ENCODE peak calls at places on chromosomes 2 and 18, in nine cellular contexts. B, T, G, N, U, L, O, S and V are unnamed samples.

GRCh38 chr2:2850218-2850850 is 519.3 kb upstream of the MYT1L start:
- DNase-seq in B (no peak), T (no peak), G (no peak), N (no peak), U (no peak), L (no peak), O (no peak), S (no peak), V (no peak)

GRCh38 chr18:74040459-74041332 is 106.9 kb downstream of the FBXO15 start:
- DNase-seq in B (no peak), T (no peak), G (no peak), N (peak), U (peak), L (peak), O (no peak), S (peak), V (no peak)

GRCh38 chr2:136149011-136149410 is 31.1 kb upstream of the CXCR4 start:
- DNase-seq in B (no peak), T (no peak), G (no peak), N (no peak), U (no peak), L (no peak), O (no peak), S (no peak), V (no peak)

GRCh38 chr2:96117701-96118588 is 1.6 kb upstream of the ADRA2B start:
- DNase-seq in B (no peak), T (no peak), G (no peak), N (no peak), U (no peak), L (peak), O (no peak), S (peak), V (no peak)

GRCh38 chr2:205675861-205676516 is 6.3 kb upstream of the NRP2 start:
- DNase-seq in B (no peak), T (no peak), G (peak), N (peak), U (no peak), L (no peak), O (no peak), S (peak), V (no peak)

GRCh38 chr2:189609853-189610252 is 29.3 kb upstream of the SLC40A1 start:
- DNase-seq in B (no peak), T (no peak), G (no peak), N (peak), U (no peak), L (no peak), O (no peak), S (no peak), V (no peak)

GRCh38 chr2:85579266-85579935 is 2.0 kb downstream of the VAMP8 start:
- DNase-seq in B (no peak), T (no peak), G (no peak), N (no peak), U (no peak), L (no peak), O (no peak), S (no peak), V (no peak)

GRCh38 chr2:226740039-226740648 is 59.5 kb downstream of the IRS1 start:
- DNase-seq in B (no peak), T (no peak), G (no peak), N (no peak), U (no peak), L (no peak), O (no peak), S (no peak), V (no peak)

GRCh38 chr18:46892842-46893241 is 24.5 kb downstream of the PIAS2 start:
- DNase-seq in B (no peak), T (no peak), G (no peak), N (no peak), U (no peak), L (no peak), O (no peak), S (no peak), V (no peak)

GRCh38 chr2:239514753-239515152 is 113.9 kb upstream of the HDAC4 start:
- DNase-seq in B (no peak), T (no peak), G (no peak), N (no peak), U (no peak), L (no peak), O (no peak), S (no peak), V (no peak)

GRCh38 chr2:1541812-1542211 is 128.5 kb downstream of the TPO start:
- DNase-seq in B (no peak), T (no peak), G (no peak), N (no peak), U (no peak), L (no peak), O (no peak), S (no peak), V (no peak)

GRCh38 chr2:203623104-203623503 is 83.3 kb upstream of the CD28 start:
- DNase-seq in B (peak), T (no peak), G (peak), N (peak), U (no peak), L (no peak), O (no peak), S (peak), V (peak)

GRCh38 chr2:191824403-191824802 is 22.5 kb downstream of the CAVIN2 start:
- DNase-seq in B (no peak), T (no peak), G (no peak), N (no peak), U (no peak), L (no peak), O (no peak), S (no peak), V (no peak)

GRCh38 chr2:161134547-161135518 is 25.4 kb upstream of the TANK start:
- DNase-seq in B (no peak), T (no peak), G (no peak), N (peak), U (no peak), L (no peak), O (peak), S (no peak), V (no peak)

GRCh38 chr18:26227051-26227672 is 917 bp downstream of the TAF4B start:
- DNase-seq in B (no peak), T (no peak), G (no peak), N (peak), U (no peak), L (no peak), O (no peak), S (peak), V (no peak)

GRCh38 chr2:86105252-86105968 is at the start of gene POLR1A:
- DNase-seq in B (peak), T (peak), G (peak), N (peak), U (peak), L (peak), O (peak), S (peak), V (peak)

GRCh38 chr18:25284861-25285574 is 66.9 kb downstream of the ZNF521 start:
- DNase-seq in B (no peak), T (no peak), G (no peak), N (peak), U (no peak), L (no peak), O (no peak), S (no peak), V (no peak)

GRCh38 chr2:239337877-239338484 is 62.8 kb downstream of the HDAC4 start:
- DNase-seq in B (no peak), T (no peak), G (no peak), N (no peak), U (peak), L (no peak), O (no peak), S (no peak), V (no peak)

GRCh38 chr2:110784047-110784631 is 51.8 kb downstream of the ACOXL start:
- DNase-seq in B (no peak), T (no peak), G (no peak), N (no peak), U (no peak), L (no peak), O (no peak), S (no peak), V (no peak)

GRCh38 chr2:1552611-1553010 is 139.3 kb downstream of the TPO start:
- DNase-seq in B (no peak), T (no peak), G (no peak), N (no peak), U (no peak), L (no peak), O (no peak), S (no peak), V (no peak)

GRCh38 chr2:34031097-34031496 is 432.0 kb upstream of the FAM98A start:
- DNase-seq in B (no peak), T (no peak), G (no peak), N (no peak), U (no peak), L (no peak), O (no peak), S (peak), V (no peak)

GRCh38 chr2:168611091-168611490 is 155.0 kb downstream of the CERS6 start:
- DNase-seq in B (no peak), T (no peak), G (no peak), N (peak), U (no peak), L (no peak), O (no peak), S (no peak), V (no peak)

GRCh38 chr18:910247-910646 is 5.6 kb downstream of the ADCYAP1 start:
- DNase-seq in B (no peak), T (no peak), G (no peak), N (no peak), U (no peak), L (no peak), O (no peak), S (no peak), V (no peak)

GRCh38 chr18:44771957-44772917 is 91.5 kb downstream of the SETBP1 start:
- DNase-seq in B (no peak), T (peak), G (no peak), N (no peak), U (peak), L (peak), O (peak), S (peak), V (no peak)

GRCh38 chr2:233822101-233822771 is 32.1 kb downstream of the HJURP start:
- DNase-seq in B (no peak), T (no peak), G (no peak), N (no peak), U (peak), L (no peak), O (no peak), S (no peak), V (no peak)
- H3K4me3 ChIP-seq in B (no peak), T (no peak), G (no peak), N (no peak), U (no peak), L (no peak), O (no peak), S (no peak), V (no peak)

GRCh38 chr2:231900486-231900942 is 25.7 kb downstream of the NPPC start:
- DNase-seq in B (peak), T (peak), G (peak), N (peak), U (peak), L (peak), O (peak), S (peak), V (no peak)
- TF ChIP-seq CTCF in B (peak), T (peak), G (peak), N (peak), U (peak), L (peak), O (peak), S (peak), V (peak)

DNA sequence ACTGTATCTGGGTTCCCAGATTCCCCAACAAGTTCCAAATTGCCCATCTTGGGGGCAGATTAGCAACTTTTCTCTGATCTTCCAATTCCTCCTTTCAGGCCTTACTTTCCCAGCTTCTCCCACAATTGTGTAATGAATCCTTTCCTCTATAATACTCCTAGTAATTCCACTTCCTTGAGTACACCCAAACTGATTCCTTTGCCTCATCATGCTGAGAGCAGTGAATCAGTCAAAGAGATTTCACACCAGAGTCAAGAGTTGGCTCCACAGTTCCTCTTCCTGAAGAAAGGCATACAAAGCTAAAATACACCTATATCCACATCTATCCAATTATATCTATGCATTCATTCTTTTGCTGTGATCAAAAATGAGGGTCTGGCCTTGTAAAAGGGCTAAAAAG is 28.6 kb upstream of the DAPL1 start:
- DNase-seq in B (no peak), T (no peak), G (no peak), N (no peak), U (no peak), L (no peak), O (no peak), S (no peak), V (no peak)
- H3K4me3 ChIP-seq in B (no peak), T (no peak), G (no peak), N (no peak), U (no peak), L (no peak), O (no peak), S (no peak), V (no peak)

GRCh38 chr2:68722712-68723111 is 11.9 kb upstream of the ARHGAP25 start:
- DNase-seq in B (no peak), T (no peak), G (no peak), N (no peak), U (no peak), L (no peak), O (no peak), S (no peak), V (no peak)
- TF ChIP-seq CTCF in B (peak), T (no peak), G (no peak), N (peak), U (no peak), L (no peak), O (no peak), S (peak), V (peak)

GRCh38 chr2:69638630-69639029 is 4.9 kb downstream of the AAK1 start:
- DNase-seq in B (no peak), T (no peak), G (no peak), N (no peak), U (no peak), L (no peak), O (no peak), S (no peak), V (no peak)
- H3K4me3 ChIP-seq in B (no peak), T (no peak), G (no peak), N (no peak), U (no peak), L (no peak), O (no peak), S (no peak), V (no peak)

GRCh38 chr2:332592-332991 is 44.7 kb upstream of the ALKAL2 start:
- DNase-seq in B (no peak), T (no peak), G (no peak), N (no peak), U (no peak), L (no peak), O (no peak), S (no peak), V (no peak)
- TF ChIP-seq CTCF in B (no peak), T (no peak), G (no peak), N (no peak), U (no peak), L (no peak), O (no peak), S (no peak), V (peak)

DNA sequence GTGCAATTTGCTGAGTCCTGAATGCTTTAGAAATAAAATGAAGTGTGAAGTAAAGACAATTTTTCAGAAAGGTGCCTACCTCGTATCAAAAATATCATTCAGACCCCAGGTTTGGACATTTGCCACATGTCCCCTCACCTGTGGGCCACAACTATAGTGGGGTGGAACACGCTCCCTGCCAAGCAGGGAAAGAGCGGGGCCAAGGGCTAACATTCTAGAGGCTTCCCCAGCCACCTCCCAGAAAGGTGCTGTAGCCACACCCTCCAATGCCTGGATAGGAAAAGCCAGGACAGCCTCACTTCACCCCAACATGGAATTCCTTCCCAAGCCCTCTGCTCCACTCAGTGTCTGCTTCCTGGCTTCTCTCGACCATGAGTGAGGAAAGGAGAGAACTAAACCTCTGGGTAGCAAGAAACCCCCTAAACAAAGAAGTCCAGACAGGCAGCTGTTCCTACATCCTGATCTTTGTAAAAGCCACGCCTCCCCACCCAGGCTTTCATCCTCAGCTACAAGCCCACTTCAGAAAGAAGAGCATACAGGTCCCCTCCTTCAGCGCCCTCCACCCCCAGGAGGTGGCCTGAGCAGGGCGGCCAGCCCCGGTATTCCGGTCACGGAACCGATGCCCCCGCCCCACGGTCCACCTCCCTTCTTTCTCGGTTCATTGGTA is 2.1 kb downstream of the COL6A3 start:
- DNase-seq in B (no peak), T (no peak), G (no peak), N (peak), U (no peak), L (no peak), O (no peak), S (peak), V (no peak)
- H3K4me3 ChIP-seq in B (no peak), T (peak), G (no peak), N (peak), U (peak), L (no peak), O (peak), S (peak), V (no peak)

GRCh38 chr18:64099244-64099643 is 49.6 kb downstream of the LINC00305 start:
- DNase-seq in B (no peak), T (no peak), G (no peak), N (no peak), U (no peak), L (no peak), O (no peak), S (no peak), V (no peak)

GRCh38 chr18:64100136-64100922 is 48.6 kb downstream of the LINC00305 start:
- DNase-seq in B (no peak), T (no peak), G (no peak), N (no peak), U (no peak), L (no peak), O (no peak), S (no peak), V (no peak)

GRCh38 chr18:64094210-64094609 is 54.7 kb downstream of the LINC00305 start:
- DNase-seq in B (no peak), T (no peak), G (no peak), N (no peak), U (no peak), L (no peak), O (no peak), S (no peak), V (no peak)

GRCh38 chr18:64095056-64095455 is 53.8 kb downstream of the LINC00305 start:
- DNase-seq in B (no peak), T (no peak), G (no peak), N (no peak), U (no peak), L (no peak), O (no peak), S (no peak), V (no peak)

DNA sequence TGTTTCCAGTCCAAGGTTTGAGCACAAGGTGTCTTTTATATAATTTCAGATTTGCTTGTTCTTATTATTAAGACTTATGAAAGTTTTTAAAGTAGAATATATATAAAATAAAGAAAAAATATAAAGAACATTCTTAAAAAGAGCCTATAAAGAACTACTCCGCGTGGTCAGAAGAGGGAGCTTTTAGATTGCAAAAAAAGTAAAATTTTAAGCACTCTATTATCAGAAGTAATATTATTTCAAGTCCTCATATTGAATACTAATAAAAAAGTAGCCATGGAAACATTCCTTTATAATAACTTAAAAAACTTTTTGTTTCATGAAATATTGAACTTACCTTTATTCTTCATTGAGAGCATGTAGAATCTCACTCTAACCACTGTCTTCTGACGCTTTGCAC is 51.4 kb downstream of the LINC00305 start:
- DNase-seq in B (no peak), T (no peak), G (no peak), N (no peak), U (no peak), L (no peak), O (no peak), S (no peak), V (no peak)
- TF ChIP-seq CTCF in B (peak), T (no peak), G (peak), N (no peak), U (no peak), L (no peak), O (peak), S (peak), V (peak)

GRCh38 chr2:217939629-217940245 is 63.1 kb downstream of the TNS1 start:
- DNase-seq in B (no peak), T (no peak), G (no peak), N (no peak), U (no peak), L (peak), O (no peak), S (no peak), V (no peak)
- H3K4me3 ChIP-seq in B (no peak), T (peak), G (no peak), N (peak), U (no peak), L (no peak), O (peak), S (no peak), V (peak)

DNA sequence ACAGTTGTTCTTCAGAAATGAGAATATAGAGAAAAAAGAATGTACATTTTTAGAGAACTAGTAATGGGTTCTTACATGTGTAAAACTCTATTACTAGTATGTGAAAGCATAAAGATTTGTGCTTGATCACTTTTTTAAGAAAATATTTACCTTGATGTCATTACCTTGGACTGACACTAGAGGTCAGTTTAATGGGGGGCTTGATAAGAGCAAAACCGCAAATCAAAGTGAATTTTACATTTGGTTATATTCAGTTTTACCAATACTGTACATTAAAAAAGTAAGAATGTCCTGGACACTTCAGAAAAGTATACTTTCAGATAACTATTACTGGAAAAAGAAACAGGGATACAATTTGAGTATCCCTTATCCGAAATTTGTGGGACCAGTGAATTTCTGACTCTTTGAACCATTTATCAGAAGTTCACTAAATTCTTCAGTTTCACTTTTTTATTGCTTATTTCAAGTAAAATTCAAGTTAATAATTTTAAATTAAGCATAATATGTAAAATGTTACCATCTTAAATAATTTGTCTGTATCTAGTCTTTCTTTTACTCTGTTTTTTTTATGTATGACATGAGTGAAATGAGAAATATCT is 1149.5 kb downstream of the DSC3 start:
- DNase-seq in B (no peak), T (no peak), G (no peak), N (peak), U (no peak), L (no peak), O (no peak), S (no peak), V (no peak)
- TF ChIP-seq CTCF in B (peak), T (no peak), G (peak), N (peak), U (no peak), L (no peak), O (peak), S (peak), V (peak)